ENCODE peak calls at places on chromosomes 12 and 14, in seven cellular contexts. Z is body of pancreas; K is CD4-positive, CD25-positive, alpha-beta regulatory T cell; R is CD8-positive, alpha-beta T cell; O is left ventricle myocardium inferior; Q is uterus; P is sigmoid colon. V is an unnamed sample.

GRCh38 chr12:15143467-15143866 is 77.8 kb downstream of the RERG start:
- DNase-seq in Z (no peak), K (no peak), R (no peak), O (no peak), Q (no peak), P (no peak), V (no peak)

GRCh38 chr14:34359423-34360120 is 102.5 kb downstream of the SPTSSA start:
- DNase-seq in Z (no peak), K (no peak), R (no peak), O (no peak), Q (no peak), P (no peak), V (no peak)

GRCh38 chr12:113259499-113259953 is 38.3 kb downstream of the TPCN1 start:
- DNase-seq in Z (peak; percentile 87), K (no peak), R (no peak), O (peak; percentile 91), Q (peak; percentile 87), P (peak; percentile 95), V (no peak)

GRCh38 chr14:94761999-94762377 is 7.9 kb downstream of the GSC start:
- DNase-seq in Z (no peak), K (no peak), R (no peak), O (no peak), Q (no peak), P (no peak), V (no peak)

GRCh38 chr14:93528884-93529558 is 98.3 kb downstream of the UNC79 start:
- DNase-seq in Z (no peak), K (no peak), R (no peak), O (no peak), Q (no peak), P (no peak), V (no peak)

GRCh38 chr12:25518512-25518911 is 34.6 kb downstream of the LMNTD1 start:
- DNase-seq in Z (no peak), K (no peak), R (no peak), O (no peak), Q (no peak), P (no peak), V (no peak)

GRCh38 chr14:95297832-95298231 is 21.9 kb downstream of the CLMN start:
- DNase-seq in Z (no peak), K (no peak), R (no peak), O (no peak), Q (no peak), P (no peak), V (no peak)

GRCh38 chr14:24235804-24236688 is 3.3 kb downstream of the GMPR2 start:
- DNase-seq in Z (no peak), K (no peak), R (no peak), O (no peak), Q (no peak), P (no peak), V (no peak)

GRCh38 chr14:24734917-24735500 is 101.0 kb upstream of the GZMB start:
- DNase-seq in Z (peak; percentile 54), K (no peak), R (no peak), O (no peak), Q (no peak), P (no peak), V (peak; percentile 42)

GRCh38 chr14:72741836-72742681 is 151.8 kb downstream of the DPF3 start:
- DNase-seq in Z (no peak), K (no peak), R (no peak), O (no peak), Q (no peak), P (no peak), V (no peak)

DNA sequence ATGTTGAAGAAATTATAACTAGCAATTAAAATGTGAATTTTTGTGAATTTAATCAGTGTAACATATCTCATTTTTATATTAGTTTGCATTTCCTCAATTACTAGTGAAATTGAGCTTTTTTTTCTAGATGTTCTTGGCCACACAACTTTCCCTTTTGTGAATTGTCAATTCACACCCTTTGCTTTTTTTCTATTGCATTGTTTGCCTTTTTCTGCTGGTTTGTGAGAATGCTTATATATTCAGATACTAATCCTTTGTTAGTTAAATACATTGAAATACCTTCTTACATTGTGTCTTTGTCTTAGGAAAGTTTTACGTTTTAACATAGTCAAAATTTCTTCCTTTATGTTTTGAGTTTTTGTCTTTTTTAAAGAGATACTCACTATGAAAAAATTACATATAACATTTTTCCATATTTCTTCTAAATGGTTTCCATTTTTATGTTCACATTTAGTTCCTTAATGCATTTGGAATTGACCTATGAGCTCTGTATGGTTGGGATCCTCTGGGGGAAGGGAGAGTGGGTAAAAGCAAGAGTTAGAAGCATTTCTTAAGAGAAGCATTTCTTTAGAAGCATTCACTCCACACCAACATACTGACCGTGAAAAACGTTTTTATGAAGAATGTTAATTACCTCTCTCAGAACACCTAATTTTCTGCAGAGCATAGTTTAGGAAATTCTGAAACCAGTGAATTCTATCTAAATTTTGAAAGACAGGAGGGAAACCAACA is 126.0 kb downstream of the CAPZA3 start:
- DNase-seq in Z (no peak), K (no peak), R (no peak), O (no peak), Q (no peak), P (no peak), V (no peak)
- H3K4me3 ChIP-seq in Z (no peak overlapping the region), K (no peak overlapping the region), R (no peak overlapping the region), O (no peak overlapping the region), Q (no peak overlapping the region), P (no peak overlapping the region), V (no peak overlapping the region)

GRCh38 chr12:93308281-93308680 is 69.4 kb upstream of the NUDT4 start:
- DNase-seq in Z (no peak), K (no peak), R (no peak), O (no peak), Q (no peak), P (no peak), V (no peak)

GRCh38 chr12:93314177-93314497 is 63.6 kb upstream of the NUDT4 start:
- DNase-seq in Z (no peak), K (no peak), R (no peak), O (no peak), Q (no peak), P (no peak), V (no peak)

GRCh38 chr12:93315907-93316622 is 61.7 kb upstream of the NUDT4 start:
- DNase-seq in Z (no peak), K (no peak), R (no peak), O (no peak), Q (no peak), P (no peak), V (no peak)

GRCh38 chr12:93315385-93315906 is 62.3 kb upstream of the NUDT4 start:
- DNase-seq in Z (no peak), K (no peak), R (no peak), O (no peak), Q (no peak), P (no peak), V (no peak)

GRCh38 chr12:93311827-93312226 is 65.9 kb upstream of the NUDT4 start:
- DNase-seq in Z (no peak), K (no peak), R (no peak), O (no peak), Q (no peak), P (no peak), V (no peak)
- H3K4me1 ChIP-seq in Z (peaks cover 3% of the 10 kb centered on the region), K (no peaks in the 10 kb centered on the region), R (no peaks in the 10 kb centered on the region), O (peaks cover 13% of the 10 kb centered on the region), Q (no peaks in the 10 kb centered on the region), P (no peaks in the 10 kb centered on the region), V (peaks cover 45% of the 10 kb centered on the region)

GRCh38 chr14:104344815-104345214 is 206.4 kb downstream of the KIF26A start:
- DNase-seq in Z (no peak), K (no peak), R (no peak), O (no peak), Q (no peak), P (no peak), V (no peak)

GRCh38 chr14:104343294-104343625 is 204.9 kb downstream of the KIF26A start:
- DNase-seq in Z (no peak), K (no peak), R (no peak), O (no peak), Q (no peak), P (peak; percentile 56), V (no peak)

GRCh38 chr14:104345316-104346111 is 207.1 kb downstream of the KIF26A start:
- DNase-seq in Z (no peak), K (no peak), R (no peak), O (no peak), Q (no peak), P (peak; percentile 58), V (no peak)

GRCh38 chr14:104342435-104343293 is 204.3 kb downstream of the KIF26A start:
- DNase-seq in Z (peak; percentile 10), K (no peak), R (no peak), O (no peak), Q (no peak), P (peak; percentile 40), V (peak; percentile 30)

GRCh38 chr14:104343690-104344640 is 205.6 kb downstream of the KIF26A start:
- DNase-seq in Z (peak; percentile 7), K (no peak), R (no peak), O (no peak), Q (no peak), P (peak; percentile 41), V (no peak)
- H3K27me3 ChIP-seq in Z (no peaks in the 10 kb centered on the region), K (no peaks in the 10 kb centered on the region), R (no peaks in the 10 kb centered on the region), O (peaks cover 60% of the 10 kb centered on the region), Q (no peaks in the 10 kb centered on the region), P (no peaks in the 10 kb centered on the region), V (no peaks in the 10 kb centered on the region)

GRCh38 chr12:22733756-22734155 is 108.8 kb downstream of the ETNK1 start:
- DNase-seq in Z (no peak), K (no peak), R (no peak), O (no peak), Q (no peak), P (no peak), V (no peak)

GRCh38 chr12:22731231-22731630 is 106.3 kb downstream of the ETNK1 start:
- DNase-seq in Z (no peak), K (no peak), R (no peak), O (no peak), Q (no peak), P (no peak), V (no peak)

GRCh38 chr12:22729898-22730443 is 105.0 kb downstream of the ETNK1 start:
- DNase-seq in Z (no peak), K (no peak), R (no peak), O (no peak), Q (no peak), P (no peak), V (no peak)

GRCh38 chr12:22729431-22729830 is 104.5 kb downstream of the ETNK1 start:
- DNase-seq in Z (no peak), K (no peak), R (no peak), O (no peak), Q (no peak), P (no peak), V (no peak)

DNA sequence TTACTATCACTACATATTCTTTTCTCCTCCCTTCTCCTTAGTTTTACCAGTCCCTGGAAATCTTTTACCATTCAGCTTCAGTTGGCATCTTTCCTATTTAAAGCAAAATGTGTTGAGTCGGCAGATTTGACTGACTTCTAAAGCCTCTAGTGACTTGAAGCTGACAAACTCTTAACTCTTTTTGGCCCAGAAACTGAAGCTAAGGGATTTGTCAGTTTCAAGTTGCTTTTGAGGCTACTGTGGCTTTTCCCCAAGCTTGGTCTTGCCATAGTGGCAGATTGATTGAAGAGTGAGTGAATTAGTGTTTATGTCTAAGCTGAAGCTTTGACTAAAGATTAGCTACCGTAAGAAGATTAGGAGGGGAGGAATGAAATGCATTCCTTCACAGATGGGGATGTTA is 104.0 kb downstream of the ETNK1 start:
- DNase-seq in Z (no peak), K (no peak), R (no peak), O (no peak), Q (no peak), P (no peak), V (no peak)
- H3K4me3 ChIP-seq in Z (no peak overlapping the region), K (no peak overlapping the region), R (no peak overlapping the region), O (no peak overlapping the region), Q (no peak overlapping the region), P (no peak overlapping the region), V (no peak overlapping the region)

V was measured in Caco-2.